ENCODE peak calls at places on chromosomes 2 and 18, in eight cellular contexts. H, Y, M, F, L, A, G and T are unnamed samples.

GRCh38 chr2:36663851-36664715 is 32.4 kb upstream of the VIT start:
- DNase-seq in Y (no peak), H (no peak), G (no peak), F (no peak), L (no peak), A (peak), M (peak), T (peak)

GRCh38 chr18:55384551-55385275 is 203.3 kb downstream of the TCF4 start:
- DNase-seq in G (no peak), M (peak), H (no peak), Y (no peak), A (no peak), F (no peak), L (peak), T (no peak)

GRCh38 chr2:132430895-132431294 is 14.3 kb downstream of the GPR39 start:
- DNase-seq in G (no peak), Y (no peak), L (no peak), A (no peak), M (no peak), F (no peak), H (no peak), T (no peak)

GRCh38 chr2:110735366-110735765 is 3.0 kb downstream of the ACOXL start:
- DNase-seq in M (no peak), A (no peak), G (no peak), Y (no peak), H (no peak), F (no peak), L (no peak), T (no peak)

GRCh38 chr2:12538300-12538699 is 178.4 kb upstream of the TRIB2 start:
- DNase-seq in F (no peak), G (no peak), L (no peak), Y (no peak), H (no peak), A (no peak), M (no peak), T (no peak)

GRCh38 chr2:136025057-136025973 is 39.9 kb upstream of the DARS1 start:
- DNase-seq in Y (no peak), M (peak), G (peak), L (peak), A (peak), H (peak), F (peak), T (no peak)

GRCh38 chr2:110991951-110992350 is 128.8 kb upstream of the BCL2L11 start:
- DNase-seq in M (no peak), G (no peak), Y (no peak), L (no peak), A (no peak), F (no peak), H (no peak), T (no peak)

GRCh38 chr2:60316381-60317028 is 236.9 kb downstream of the BCL11A start:
- DNase-seq in L (no peak), Y (no peak), G (no peak), H (no peak), M (no peak), F (no peak), A (no peak), T (no peak)

GRCh38 chr18:45370190-45371010 is 244.9 kb upstream of the SLC14A2 start:
- DNase-seq in F (no peak), G (no peak), A (no peak), Y (no peak), M (no peak), H (no peak), L (no peak), T (no peak)

GRCh38 chr18:27847412-27847811 is 329.5 kb downstream of the CDH2 start:
- DNase-seq in M (no peak), Y (no peak), F (no peak), H (no peak), L (no peak), A (no peak), G (no peak), T (no peak)

GRCh38 chr2:234355798-234356365 is 141.0 kb downstream of the ARL4C start:
- DNase-seq in Y (no peak), M (no peak), A (no peak), H (no peak), F (no peak), L (no peak), G (no peak), T (no peak)

GRCh38 chr2:163613155-163613554 is 122.7 kb downstream of the FIGN start:
- DNase-seq in A (no peak), L (no peak), M (no peak), H (no peak), G (no peak), Y (no peak), F (no peak), T (no peak)

GRCh38 chr2:209901187-209901586 is 101.3 kb upstream of the RPE start:
- DNase-seq in H (no peak), Y (no peak), G (no peak), A (no peak), M (no peak), F (no peak), L (no peak), T (no peak)

GRCh38 chr18:48940854-48941531 is 9.8 kb downstream of the SMAD7 start:
- DNase-seq in G (no peak), L (peak), A (no peak), F (peak), H (no peak), M (no peak), Y (no peak), T (no peak)

GRCh38 chr2:203122317-203122998 is 107.8 kb downstream of the NBEAL1 start:
- DNase-seq in L (no peak), H (no peak), M (no peak), A (no peak), Y (no peak), F (no peak), G (no peak), T (no peak)

GRCh38 chr2:73112026-73112912 is 479 bp downstream of the RAB11FIP5 start:
- DNase-seq in G (peak), Y (no peak), L (peak), M (peak), F (peak), H (peak), A (no peak), T (no peak)

GRCh38 chr2:120589782-120590608 is 145.7 kb upstream of the GLI2 start:
- DNase-seq in G (no peak), H (no peak), A (no peak), M (no peak), L (no peak), Y (no peak), F (no peak), T (no peak)

GRCh38 chr2:63843791-63844190 is 2.1 kb downstream of the UGP2 start:
- DNase-seq in Y (no peak), G (no peak), A (no peak), F (no peak), M (no peak), H (no peak), L (no peak), T (no peak)

GRCh38 chr2:63846487-63846886 is 4.8 kb downstream of the UGP2 start:
- DNase-seq in M (no peak), G (no peak), A (peak), F (no peak), Y (no peak), L (no peak), H (no peak), T (no peak)

GRCh38 chr2:63843093-63843492 is 1.4 kb downstream of the UGP2 start:
- DNase-seq in F (no peak), Y (no peak), A (no peak), L (no peak), H (no peak), G (no peak), M (no peak), T (no peak)

GRCh38 chr2:63844616-63845015 is 2.9 kb downstream of the UGP2 start:
- DNase-seq in G (no peak), A (no peak), H (no peak), L (no peak), M (no peak), F (no peak), Y (no peak), T (no peak)

GRCh38 chr2:63845866-63846265 is 4.2 kb downstream of the UGP2 start:
- DNase-seq in F (no peak), L (no peak), A (no peak), G (no peak), Y (no peak), M (no peak), H (no peak), T (no peak)
- H3K27ac ChIP-seq in F (peak), L (no peak), A (peak), G (no peak), Y (peak), M (no peak), H (no peak), T (peak)

GRCh38 chr2:201116115-201116958 is at the start of gene CFLAR:
- DNase-seq in Y (no peak), L (peak), G (peak), F (peak), H (peak), A (peak), M (peak), T (peak)
- TF ChIP-seq POLR2A in Y (peak), L (peak), G (peak), F (peak), H (peak), A (peak), M (peak), T (no peak)

DNA sequence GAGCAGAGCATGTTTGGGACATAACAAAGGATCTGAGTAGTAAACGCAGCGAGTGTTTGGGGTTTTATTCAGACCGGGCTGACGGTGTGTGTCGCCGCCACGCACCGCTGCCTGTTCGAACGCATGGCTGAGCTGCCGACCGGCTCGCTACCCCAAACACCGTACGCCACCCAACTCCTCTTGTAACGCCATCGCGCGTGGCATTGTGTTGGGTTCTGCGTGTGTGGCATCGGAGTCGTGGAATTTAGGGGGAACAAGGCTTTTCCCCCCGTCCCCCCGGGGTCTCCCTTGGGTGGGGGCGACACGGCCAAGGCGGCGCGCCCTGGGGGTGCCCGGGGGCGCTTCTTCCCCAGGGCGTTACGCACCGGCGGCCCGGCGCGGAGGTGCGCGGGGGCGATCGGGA is 464 bp upstream of the NRP2 start:
- DNase-seq in L (no peak), Y (no peak), A (no peak), M (no peak), F (no peak), H (no peak), G (peak), T (no peak)
- H3K4me3 ChIP-seq in L (peak), Y (peak), A (peak), M (no peak), F (peak), H (peak), G (peak), T (peak)

GRCh38 chr18:77087391-77088141 is 45.0 kb downstream of the MBP start:
- DNase-seq in L (peak), Y (no peak), G (peak), M (no peak), A (no peak), H (peak), F (peak), T (no peak)
- H3K27ac ChIP-seq in L (peak), Y (peak), G (peak), M (no peak), A (peak), H (peak), F (peak), T (peak)

GRCh38 chr2:9802576-9802993 is 40.7 kb upstream of the TAF1B start:
- DNase-seq in F (peak), G (no peak), Y (no peak), H (peak), L (no peak), M (no peak), A (no peak), T (no peak)

GRCh38 chr2:9800975-9801723 is 42.1 kb upstream of the TAF1B start:
- DNase-seq in M (peak), H (peak), F (peak), A (peak), Y (no peak), G (no peak), L (no peak), T (peak)

GRCh38 chr2:9805435-9806297 is 37.6 kb upstream of the TAF1B start:
- DNase-seq in Y (no peak), A (no peak), G (no peak), F (peak), L (no peak), H (no peak), M (no peak), T (no peak)

GRCh38 chr2:9800639-9800974 is 42.7 kb upstream of the TAF1B start:
- DNase-seq in G (no peak), Y (no peak), F (no peak), A (no peak), L (no peak), M (no peak), H (no peak), T (no peak)

DNA sequence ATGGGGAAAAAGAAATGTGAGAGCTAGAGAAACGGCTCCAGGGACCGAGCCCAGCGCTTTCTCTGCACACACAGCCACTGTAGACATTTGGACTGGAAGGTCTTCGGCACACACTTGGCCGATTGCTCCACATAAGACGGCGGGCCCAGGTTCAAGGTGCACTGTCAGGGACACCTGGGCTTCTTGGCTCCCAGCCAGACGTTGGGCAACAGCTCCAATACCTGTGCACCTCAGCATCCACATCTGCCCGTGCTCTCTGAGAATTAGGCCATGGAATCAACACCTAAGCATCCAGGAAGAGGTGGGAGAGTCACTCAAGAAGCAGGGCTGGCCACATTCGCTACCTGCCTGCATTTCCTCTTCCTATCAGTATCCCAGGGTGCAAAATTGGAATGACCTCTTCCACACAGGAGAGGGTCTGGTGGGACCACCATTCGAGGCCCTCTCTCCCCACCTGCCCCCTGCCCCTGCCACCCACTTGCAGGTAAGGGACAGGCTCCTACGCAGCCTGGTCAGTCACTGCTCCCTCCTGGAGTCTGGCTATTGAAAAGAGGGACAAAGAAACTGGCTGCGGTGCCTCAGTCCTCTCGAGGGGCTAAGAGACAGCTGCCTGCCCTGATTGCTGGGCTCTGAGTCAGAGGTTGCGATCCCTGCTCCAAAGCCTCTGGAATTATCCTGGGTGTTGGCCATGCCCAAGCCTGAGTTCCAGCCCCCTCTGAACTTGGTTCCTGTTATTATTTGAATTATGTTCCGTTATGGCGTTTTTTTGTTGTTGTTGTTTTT is 40.1 kb upstream of the TAF1B start:
- DNase-seq in H (no peak), G (no peak), A (no peak), Y (no peak), M (no peak), F (peak), L (peak), T (no peak)
- TF ChIP-seq POLR2A in H (no peak), G (no peak), A (no peak), Y (no peak), M (no peak), F (no peak), L (peak), T (no peak)

GRCh38 chr2:113278073-113278811 is 479 bp downstream of the PAX8 start:
- DNase-seq in H (peak), Y (no peak), M (no peak), G (no peak), L (no peak), A (no peak), F (no peak), T (no peak)

GRCh38 chr2:113277474-113278072 is 1.1 kb downstream of the PAX8 start:
- DNase-seq in H (peak), A (no peak), G (no peak), F (no peak), L (no peak), Y (no peak), M (no peak), T (no peak)

GRCh38 chr2:113275556-113276215 is 3.0 kb downstream of the PAX8 start:
- DNase-seq in Y (no peak), H (peak), M (no peak), G (no peak), A (no peak), L (no peak), F (no peak), T (no peak)

GRCh38 chr2:113276216-113276905 is 2.4 kb downstream of the PAX8 start:
- DNase-seq in F (no peak), G (no peak), L (no peak), Y (no peak), H (no peak), A (no peak), M (no peak), T (no peak)

DNA sequence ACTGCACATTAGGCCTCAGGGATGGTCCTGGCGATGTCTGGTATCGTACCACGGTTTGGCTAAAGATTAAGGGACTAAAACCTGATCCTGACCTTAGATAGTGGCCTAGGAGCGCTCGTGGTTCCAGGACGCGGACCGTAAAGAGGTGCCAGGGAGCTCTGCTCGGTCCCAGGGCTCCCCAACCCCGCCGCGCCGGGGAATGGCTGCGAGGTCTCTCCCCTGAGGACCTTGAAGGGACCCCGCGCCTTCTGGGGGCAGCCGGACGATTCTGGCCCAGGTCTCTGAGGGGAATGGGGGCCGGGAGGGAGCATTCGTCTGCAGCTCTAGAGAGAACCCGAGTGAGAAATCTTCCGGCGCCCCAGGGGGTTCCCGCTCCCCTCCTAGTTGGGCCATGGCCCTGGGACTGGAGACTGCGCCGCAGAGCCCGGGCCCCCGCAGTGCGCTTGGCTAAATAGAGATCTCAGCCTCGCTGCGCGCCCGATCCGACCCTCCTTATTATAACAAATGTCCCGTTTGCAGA is 1.8 kb downstream of the PAX8 start:
- DNase-seq in A (no peak), G (no peak), F (no peak), M (no peak), L (no peak), H (peak), Y (no peak), T (no peak)
- H3K4me3 ChIP-seq in A (no peak), G (no peak), F (peak), M (no peak), L (no peak), H (no peak), Y (no peak), T (peak)